ENCODE peak calls at places on chromosomes 12 and 14, in four cellular contexts. B is fibroblast of lung, U is pancreas, F is thoracic aorta. I is an unnamed sample.

GRCh38 chr12:131134523-131135310 is 181.0 kb downstream of the ADGRD1 start:
- DNase-seq in U (no peak), F (no peak), B (no peak), I (no peak)

GRCh38 chr14:90355540-90356518 is 24.1 kb upstream of the NRDE2 start:
- DNase-seq in B (no peak), U (no peak), F (no peak), I (no peak)

GRCh38 chr14:91390165-91390778 is 27.3 kb downstream of the CCDC88C start:
- DNase-seq in U (no peak), B (no peak), F (no peak), I (no peak)

GRCh38 chr14:64294672-64295413 is 672 bp upstream of the ESR2 start:
- DNase-seq in F (no peak), U (peak), B (peak), I (peak)

GRCh38 chr12:107092669-107093546 is 441 bp downstream of the CRY1 start:
- DNase-seq in U (peak), B (peak), F (peak), I (no peak)

GRCh38 chr14:85333313-85333712 is 196.6 kb upstream of the FLRT2 start:
- DNase-seq in B (peak), U (no peak), F (no peak), I (no peak)

GRCh38 chr12:125076103-125076502 is 10.9 kb downstream of the AACS start:
- DNase-seq in B (no peak), U (no peak), F (no peak), I (no peak)

GRCh38 chr14:36268957-36269734 is 51.3 kb downstream of the MBIP start:
- DNase-seq in U (no peak), B (no peak), F (no peak), I (no peak)

GRCh38 chr12:105538880-105539279 is 208.4 kb downstream of the C12orf75 start:
- DNase-seq in B (peak), F (no peak), U (no peak), I (peak)

GRCh38 chr12:111227476-111228420 is 141.1 kb downstream of the PHETA1 start:
- DNase-seq in B (no peak), F (no peak), U (no peak), I (no peak)

GRCh38 chr12:110079477-110080400 is 31.4 kb upstream of the C12orf76 start:
- DNase-seq in B (peak), F (no peak), U (peak), I (no peak)

GRCh38 chr12:132284071-132284492 is 45.3 kb downstream of the GALNT9 start:
- DNase-seq in U (no peak), B (peak), F (no peak), I (no peak)

GRCh38 chr14:68084256-68084655 is 264.7 kb downstream of the RAD51B start:
- DNase-seq in F (no peak), U (no peak), B (peak), I (no peak)

GRCh38 chr14:50344831-50345563 is 32.9 kb downstream of the DMAC2L start:
- DNase-seq in F (no peak), U (no peak), B (no peak), I (no peak)

GRCh38 chr12:19299765-19300164 is 139.5 kb upstream of the AEBP2 start:
- DNase-seq in U (no peak), F (no peak), B (peak), I (no peak)

GRCh38 chr12:49627752-49628360 is 4.5 kb downstream of the PRPF40B start:
- DNase-seq in B (peak), F (no peak), U (no peak), I (no peak)

GRCh38 chr12:22518998-22519397 is 25.3 kb downstream of the C2CD5 start:
- DNase-seq in F (no peak), U (no peak), B (peak), I (no peak)

GRCh38 chr12:113886721-113887120 is 79.4 kb downstream of the RBM19 start:
- DNase-seq in B (no peak), U (no peak), F (no peak), I (no peak)

GRCh38 chr14:101120636-101121398 is 217.3 kb upstream of the RTL1 start:
- DNase-seq in F (no peak), U (peak), B (peak), I (no peak)
- H3K27ac ChIP-seq in F (no peak), U (peak), B (no peak), I (no peak)

GRCh38 chr12:53299101-53299453 is 418 bp upstream of the MYG1 start:
- DNase-seq in F (no peak), B (peak), U (no peak), I (no peak)

GRCh38 chr12:53299454-53300180 is at the start of gene MYG1:
- DNase-seq in F (peak), U (peak), B (peak), I (no peak)

GRCh38 chr12:53300187-53300586 is 692 bp downstream of the MYG1 start:
- DNase-seq in F (no peak), U (no peak), B (peak), I (peak)

GRCh38 chr12:53295891-53296219 is 513 bp downstream of the PFDN5 start:
- DNase-seq in F (no peak), U (no peak), B (no peak), I (no peak)

DNA sequence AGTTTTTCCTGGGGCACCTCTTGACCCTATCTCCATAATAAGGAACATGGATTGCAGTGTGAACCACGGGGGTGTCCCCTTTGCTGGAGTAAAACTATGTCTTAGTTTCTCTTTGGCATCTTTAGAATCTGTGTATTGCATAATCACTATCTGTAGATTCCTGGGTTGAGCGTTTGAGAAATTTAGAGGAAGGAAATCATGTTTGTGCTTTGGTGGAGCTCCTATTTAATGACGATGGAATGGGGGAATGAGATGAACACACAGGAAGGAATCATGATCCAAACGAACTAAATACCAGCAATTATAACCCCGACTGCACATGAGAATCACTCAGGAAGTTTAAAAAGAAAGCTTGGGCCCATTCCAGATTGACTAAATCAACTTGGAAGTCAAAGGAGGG is 1.3 kb upstream of the MYG1 start:
- DNase-seq in F (no peak), B (peak), U (no peak), I (peak)
- H3K27ac ChIP-seq in F (peak), B (peak), U (no peak), I (peak)

GRCh38 chr14:69710378-69710777 is 56.6 kb upstream of the SRSF5 start:
- DNase-seq in B (no peak), F (no peak), U (no peak), I (no peak)

GRCh38 chr14:69708586-69709169 is 58.3 kb upstream of the SRSF5 start:
- DNase-seq in B (no peak), F (no peak), U (no peak), I (no peak)

GRCh38 chr14:69711065-69711464 is 55.9 kb upstream of the SRSF5 start:
- DNase-seq in U (no peak), B (no peak), F (no peak), I (no peak)

GRCh38 chr14:69711471-69712216 is 55.3 kb upstream of the SRSF5 start:
- DNase-seq in F (no peak), B (no peak), U (no peak), I (no peak)

GRCh38 chr14:69708049-69708448 is 58.9 kb upstream of the SRSF5 start:
- DNase-seq in F (no peak), U (no peak), B (no peak), I (no peak)
- H3K27ac ChIP-seq in F (no peak), U (no peak), B (no peak), I (no peak)

GRCh38 chr12:89213139-89213538 is 139.2 kb downstream of the DUSP6 start:
- DNase-seq in U (no peak), F (no peak), B (no peak), I (no peak)
- H3K27ac ChIP-seq in U (no peak), F (no peak), B (no peak), I (no peak)

GRCh38 chr14:52023518-52023917 is 34.2 kb downstream of the RTRAF start:
- DNase-seq in U (no peak), F (no peak), B (peak), I (peak)

GRCh38 chr14:52026921-52027320 is 37.6 kb downstream of the RTRAF start:
- DNase-seq in B (no peak), F (no peak), U (no peak), I (no peak)

GRCh38 chr14:52021971-52022600 is 32.7 kb downstream of the RTRAF start:
- DNase-seq in B (no peak), F (no peak), U (no peak), I (no peak)

GRCh38 chr14:52025952-52026510 is 36.7 kb downstream of the RTRAF start:
- DNase-seq in F (no peak), B (peak), U (no peak), I (no peak)

DNA sequence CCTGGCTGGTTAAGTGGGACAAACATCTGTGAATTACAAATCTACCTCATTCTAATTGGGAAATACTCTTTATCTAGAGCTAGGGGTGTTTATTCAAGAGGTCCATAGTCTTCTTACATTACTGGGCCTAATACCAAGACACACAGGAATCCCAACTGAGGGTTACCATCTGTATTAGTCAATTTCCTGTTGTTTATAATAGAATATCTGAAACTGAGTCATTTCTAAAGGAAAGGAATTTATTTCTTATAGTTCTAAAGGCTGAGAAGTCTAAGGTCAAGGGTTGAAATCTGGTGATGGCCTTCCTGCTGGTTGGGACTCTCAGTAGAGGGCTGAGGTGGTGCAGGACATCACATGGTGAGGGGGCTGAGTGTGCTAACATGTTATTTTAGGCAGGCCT is 36.0 kb downstream of the RTRAF start:
- DNase-seq in U (no peak), B (peak), F (no peak), I (peak)
- H3K27ac ChIP-seq in U (no peak), B (peak), F (peak), I (peak)

GRCh38 chr14:22483863-22484593 is 105.0 kb downstream of the DAD1 start:
- DNase-seq in U (no peak), B (no peak), F (no peak), I (no peak)
- H3K27ac ChIP-seq in U (no peak), B (no peak), F (no peak), I (no peak)

GRCh38 chr12:116465407-116465806 is 93.8 kb upstream of the MAP1LC3B2 start:
- DNase-seq in B (no peak), F (no peak), U (no peak), I (no peak)
- H3K27ac ChIP-seq in B (no peak), F (no peak), U (no peak), I (no peak)

I was measured in AG04450.